ENCODE peak calls at places on chromosomes 7 and 10, in five cellular contexts. V is IMR-90, E is lower leg skin, I is Peyer's patch, R is spleen. D is an unnamed sample.
A peak's percentile ranks its signal among the peaks of the same experiment; 100 is the strongest.

GRCh38 chr10:110859947-110860376 is 11.8 kb upstream of the PDCD4 start:
- DNase-seq in R (no peak), E (peak; percentile 64), V (peak; percentile 72), I (no peak), D (peak; percentile 33)

GRCh38 chr10:75034131-75034512 is 77.3 kb upstream of the SAMD8 start:
- DNase-seq in E (no peak), R (no peak), I (no peak), V (no peak), D (peak; percentile 10)

GRCh38 chr10:105241254-105241653 is 600.2 kb downstream of the SORCS3 start:
- DNase-seq in V (no peak), E (no peak), I (no peak), R (no peak), D (no peak)

GRCh38 chr10:14389981-14390590 is 59.4 kb upstream of the FRMD4A start:
- DNase-seq in V (no peak), R (no peak), I (no peak), E (no peak), D (no peak)

GRCh38 chr7:86644282-86645173 is 819 bp downstream of the GRM3 start:
- DNase-seq in V (no peak), I (no peak), E (no peak), R (no peak), D (no peak)

GRCh38 chr7:108736266-108736891 is 166.7 kb downstream of the DNAJB9 start:
- DNase-seq in I (no peak), V (no peak), R (no peak), E (no peak), D (no peak)

GRCh38 chr10:110305767-110306451 is 1.2 kb upstream of the SMNDC1 start:
- DNase-seq in E (peak; percentile 38), V (peak; percentile 95), R (no peak), I (peak; percentile 49), D (peak; percentile 60)

GRCh38 chr10:118251791-118252190 is 90.3 kb downstream of the FAM204A start:
- DNase-seq in E (no peak), I (no peak), V (no peak), R (no peak), D (no peak)

GRCh38 chr10:109277456-109277855 is 645.9 kb downstream of the XPNPEP1 start:
- DNase-seq in I (no peak), R (no peak), E (no peak), V (peak; percentile 14), D (no peak)

GRCh38 chr10:13102002-13102794 is 2.2 kb downstream of the OPTN start:
- DNase-seq in E (no peak), I (no peak), R (no peak), V (peak; percentile 26), D (no peak)

GRCh38 chr7:94509264-94509878 is at the start of gene CASD1:
- DNase-seq in R (no peak), E (peak; percentile 27), I (peak; percentile 71), V (peak; percentile 1), D (peak; percentile 79)

GRCh38 chr7:94507962-94508361 is 1.6 kb upstream of the CASD1 start:
- DNase-seq in I (no peak), R (no peak), V (no peak), E (no peak), D (no peak)

GRCh38 chr7:94511763-94512162 is 2.2 kb downstream of the CASD1 start:
- DNase-seq in V (peak; percentile 13), R (no peak), I (no peak), E (no peak), D (no peak)

GRCh38 chr7:94510582-94511456 is 1.2 kb downstream of the CASD1 start:
- DNase-seq in R (no peak), V (peak; percentile 2), I (peak; percentile 32), E (no peak), D (no peak)

DNA sequence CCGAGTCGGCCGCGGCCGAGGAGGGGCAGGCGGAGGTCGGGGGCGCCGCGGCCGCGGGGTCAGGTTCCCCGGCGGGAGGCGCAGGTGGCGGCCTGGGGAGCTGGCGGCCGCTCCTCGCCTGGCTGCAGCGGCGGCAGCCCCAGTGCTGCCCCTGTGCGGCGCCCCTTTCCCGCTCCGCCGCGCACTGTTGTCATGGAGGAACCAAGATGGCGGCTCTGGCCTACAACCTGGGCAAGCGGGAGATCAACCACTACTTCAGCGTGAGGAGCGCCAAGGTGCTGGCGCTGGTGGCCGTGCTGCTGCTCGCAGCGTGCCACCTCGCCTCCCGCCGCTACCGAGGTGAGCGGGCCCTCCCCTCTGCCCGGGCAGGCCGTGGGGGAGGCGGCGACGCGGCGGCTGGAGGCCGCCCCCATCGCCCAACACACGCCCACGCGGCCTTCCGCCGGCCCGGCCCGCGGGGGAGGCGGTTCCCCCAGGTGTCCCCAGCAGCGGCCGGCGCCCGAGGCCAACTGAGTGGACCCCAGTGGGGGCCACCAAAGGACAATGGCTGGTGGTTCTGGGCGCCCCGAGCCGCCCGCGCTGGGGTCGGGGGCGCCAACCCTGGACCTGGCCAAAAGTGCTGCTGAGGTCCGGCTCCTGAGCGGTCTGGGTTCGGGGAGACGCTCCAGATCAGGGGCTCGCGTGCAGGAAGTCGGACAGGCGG is 421 bp downstream of the CASD1 start:
- DNase-seq in I (peak; percentile 68), R (peak; percentile 94), E (peak; percentile 33), V (peak; percentile 53), D (peak; percentile 82)
- TF ChIP-seq POLR2A in I (peak; percentile 30), R (no peak), E (no peak), V (peak; percentile 45), D (no peak)

DNA sequence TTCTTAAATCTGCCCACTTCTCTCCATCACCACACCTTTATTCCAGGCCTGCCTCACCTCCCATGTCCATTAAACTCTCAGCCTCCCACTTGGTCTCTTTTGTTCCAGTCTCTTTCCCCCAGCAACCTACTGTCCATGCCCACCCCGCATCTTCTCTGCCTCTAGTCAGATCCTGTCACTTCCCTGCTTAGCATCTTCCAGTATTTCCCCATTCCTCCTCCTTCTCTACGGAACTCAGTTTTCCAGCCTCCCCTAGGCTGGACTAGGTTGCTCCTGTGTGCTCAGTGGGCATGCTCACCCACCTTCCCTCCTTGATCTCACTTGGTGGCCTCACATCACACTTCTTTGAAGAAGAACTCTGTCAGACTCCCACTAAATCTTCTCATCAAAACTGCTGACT is 179.8 kb downstream of the BAMBI start:
- DNase-seq in V (no peak), E (no peak), I (no peak), R (no peak), D (no peak)
- TF ChIP-seq CTCF in V (no peak), E (no peak), I (no peak), R (no peak), D (no peak)

DNA sequence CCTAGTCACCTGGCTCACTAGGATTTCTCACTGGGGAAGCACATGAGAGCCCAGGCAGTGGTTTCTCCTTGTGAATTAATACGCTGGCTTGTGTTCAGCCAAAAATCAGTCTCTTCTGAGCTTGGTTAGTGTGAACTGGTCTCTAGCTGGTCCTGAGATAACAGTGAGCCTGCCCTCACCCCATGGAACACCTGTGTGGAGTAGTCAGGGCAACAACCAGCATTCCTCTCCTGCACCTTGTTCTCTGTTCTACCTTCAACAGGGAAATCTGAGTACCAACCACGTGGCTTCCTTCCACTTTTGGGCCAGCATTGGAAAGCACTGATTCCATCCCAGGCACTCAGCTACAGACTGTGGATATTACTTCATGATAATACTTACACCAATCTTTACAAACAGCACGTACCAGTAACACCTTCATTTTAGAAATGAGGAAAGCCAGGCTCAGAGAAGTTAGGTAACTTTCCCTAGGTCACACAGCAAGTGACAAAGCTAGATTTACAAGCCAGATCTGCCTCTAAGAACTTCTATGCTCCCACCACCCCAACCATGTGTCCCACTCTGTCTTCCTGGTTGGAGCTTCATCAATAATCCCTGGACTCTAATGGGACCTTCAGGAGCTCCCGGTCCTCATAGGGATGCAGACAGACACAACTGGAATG is 106.6 kb downstream of the GRID1 start:
- DNase-seq in E (no peak), I (no peak), V (no peak), R (peak; percentile 2), D (no peak)
- TF ChIP-seq POLR2A in E (no peak), I (no peak), V (no peak), R (no peak), D (no peak)

GRCh38 chr7:94888542-94888941 is 18.9 kb upstream of the PPP1R9A start:
- DNase-seq in E (no peak), I (no peak), V (no peak), R (no peak), D (peak; percentile 55)
- TF ChIP-seq CTCF in E (no peak), I (no peak), V (no peak), R (no peak), D (peak; percentile 12)

D was measured in testis.